ENCODE peak calls at places on chromosome 15, in four cellular contexts. R is HepG2, U is K562, I is GM12878. S is an unnamed sample.

GRCh38 chr15:48411971-48412591 is 80.9 kb downstream of the DUT start:
- DNase-seq in R (no peak), U (no peak), I (no peak), S (no peak)

GRCh38 chr15:22806664-22807063 is 20.2 kb downstream of the NIPA1 start:
- DNase-seq in R (no peak), U (no peak), I (no peak), S (no peak)

GRCh38 chr15:31262901-31263671 is 63.5 kb upstream of the KLF13 start:
- DNase-seq in R (no peak), I (peak), U (no peak), S (peak)

GRCh38 chr15:65384505-65384894 is 6.7 kb upstream of the IGDCC3 start:
- DNase-seq in U (no peak), R (no peak), I (no peak), S (no peak)

GRCh38 chr15:78082106-78082742 is 4.7 kb upstream of the TBC1D2B start:
- DNase-seq in I (no peak), U (no peak), R (no peak), S (no peak)

GRCh38 chr15:100667405-100668320 is 65.3 kb downstream of the ASB7 start:
- DNase-seq in R (no peak), I (no peak), U (no peak), S (no peak)

GRCh38 chr15:101137312-101137940 is 114.4 kb downstream of the CHSY1 start:
- DNase-seq in U (peak), R (no peak), I (no peak), S (no peak)

GRCh38 chr15:85606721-85607120 is 188.0 kb downstream of the KLHL25 start:
- DNase-seq in U (no peak), I (no peak), R (no peak), S (no peak)

GRCh38 chr15:74108111-74108510 is 22.3 kb upstream of the ISLR2 start:
- DNase-seq in R (no peak), U (no peak), I (no peak), S (no peak)

GRCh38 chr15:74664028-74664616 is 31.7 kb downstream of the EDC3 start:
- DNase-seq in R (peak), U (no peak), I (no peak), S (no peak)

GRCh38 chr15:77974098-77974414 is 103.5 kb downstream of the TBC1D2B start:
- DNase-seq in I (no peak), R (no peak), U (no peak), S (no peak)

GRCh38 chr15:47293763-47294162 is 423.5 kb upstream of the SEMA6D start:
- DNase-seq in I (no peak), R (no peak), U (no peak), S (no peak)

GRCh38 chr15:67829647-67830504 is 4.6 kb downstream of the SKOR1 start:
- DNase-seq in R (no peak), I (no peak), U (no peak), S (no peak)

GRCh38 chr15:91049378-91050127 is 27.2 kb upstream of the VPS33B start:
- DNase-seq in R (peak), I (peak), U (peak), S (peak)

GRCh38 chr15:78396976-78397375 is 41.0 kb upstream of the IREB2 start:
- DNase-seq in R (peak), U (peak), I (no peak), S (peak)

GRCh38 chr15:68415501-68416157 is 16.3 kb downstream of the ITGA11 start:
- DNase-seq in R (no peak), U (peak), I (no peak), S (no peak)

GRCh38 chr15:100733088-100733487 is 130.7 kb downstream of the ASB7 start:
- DNase-seq in R (no peak), U (no peak), I (no peak), S (no peak)

GRCh38 chr15:40016224-40016865 is 22.6 kb downstream of the SRP14 start:
- DNase-seq in U (no peak), R (no peak), I (no peak), S (no peak)

GRCh38 chr15:84749111-84749991 is 959 bp downstream of the ZNF592 start:
- DNase-seq in R (peak), I (no peak), U (peak), S (peak)

GRCh38 chr15:65805019-65805738 is 13.1 kb upstream of the DENND4A start:
- DNase-seq in R (peak), I (no peak), U (peak), S (no peak)

GRCh38 chr15:69116391-69116790 is 44.0 kb upstream of the GLCE start:
- DNase-seq in U (no peak), R (no peak), I (no peak), S (no peak)

GRCh38 chr15:29859981-29860745 is 37.9 kb upstream of the TJP1 start:
- DNase-seq in R (no peak), I (no peak), U (no peak), S (no peak)

GRCh38 chr15:92603743-92604470 is 51.7 kb downstream of the FAM174B start:
- DNase-seq in U (no peak), R (no peak), I (no peak), S (no peak)

GRCh38 chr15:75650908-75651809 is 3.4 kb downstream of the SNX33 start:
- DNase-seq in U (peak), R (peak), I (no peak), S (no peak)

GRCh38 chr15:75648156-75649000 is 666 bp downstream of the SNX33 start:
- DNase-seq in I (no peak), R (peak), U (peak), S (peak)

GRCh38 chr15:77665530-77666295 is 33.0 kb upstream of the LINGO1 start:
- DNase-seq in I (no peak), U (no peak), R (no peak), S (no peak)

GRCh38 chr15:27483124-27483523 is 512.1 kb downstream of the GABRG3 start:
- DNase-seq in U (no peak), I (no peak), R (no peak), S (no peak)

GRCh38 chr15:27487846-27488245 is 516.9 kb downstream of the GABRG3 start:
- DNase-seq in R (no peak), I (no peak), U (no peak), S (no peak)

GRCh38 chr15:27486676-27487290 is 515.8 kb downstream of the GABRG3 start:
- DNase-seq in U (no peak), R (no peak), I (no peak), S (no peak)

GRCh38 chr15:27486036-27486435 is 515.1 kb downstream of the GABRG3 start:
- DNase-seq in I (no peak), R (no peak), U (no peak), S (no peak)

GRCh38 chr15:27485265-27485664 is 514.3 kb downstream of the GABRG3 start:
- DNase-seq in R (no peak), I (no peak), U (no peak), S (no peak)
- TF ChIP-seq NR2C2 in R (no peak), I (no peak), U (no peak), S (no peak)

DNA sequence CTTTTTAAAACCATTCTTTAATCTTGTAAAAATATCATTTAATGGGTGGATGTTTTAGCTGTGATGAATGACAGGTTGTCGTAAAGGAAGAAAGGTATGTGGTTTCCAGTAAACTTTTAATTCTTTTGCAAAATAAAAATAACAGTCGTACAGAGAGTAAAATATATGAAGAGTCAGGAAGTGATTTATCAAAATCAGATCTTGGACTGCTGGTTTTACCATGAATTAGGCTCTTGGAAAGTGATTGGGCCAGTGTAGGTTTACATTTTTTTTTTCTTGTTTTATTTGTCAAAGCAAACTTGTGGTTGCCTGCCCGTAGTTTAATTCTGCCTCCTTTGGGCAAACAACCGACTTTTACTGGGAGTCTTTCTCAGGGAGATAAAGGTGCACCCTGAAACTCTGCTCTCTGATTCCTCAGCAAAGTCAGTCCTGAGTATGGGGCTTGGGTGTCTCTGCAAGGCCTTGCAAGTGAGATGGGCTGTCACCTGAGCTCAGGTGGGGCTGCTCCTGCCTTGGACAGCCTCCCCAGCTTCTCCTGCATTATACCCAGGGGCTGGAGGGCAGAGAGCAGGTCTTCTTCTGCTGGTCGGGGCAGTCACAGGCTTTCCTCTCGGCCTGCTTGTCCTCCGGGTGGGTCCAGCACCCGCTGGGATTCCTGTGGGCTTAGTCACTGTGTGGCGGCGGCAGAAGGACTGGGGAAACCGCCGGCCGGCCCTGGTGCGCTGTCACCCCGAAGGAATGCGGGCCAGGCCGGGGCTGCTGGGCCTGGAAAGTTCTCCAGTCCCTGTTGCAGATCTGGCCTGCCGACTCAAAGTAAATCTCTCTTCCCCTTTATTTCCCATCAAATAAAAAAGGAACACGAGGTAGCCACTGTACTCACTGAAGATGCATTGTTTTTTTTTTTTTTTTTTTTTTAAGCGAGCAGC is 79.0 kb downstream of the IGF1R start:
- DNase-seq in R (peak), U (no peak), I (no peak), S (peak)
- TF ChIP-seq NR2C2 in R (no peak), U (no peak), I (no peak), S (no peak)

DNA sequence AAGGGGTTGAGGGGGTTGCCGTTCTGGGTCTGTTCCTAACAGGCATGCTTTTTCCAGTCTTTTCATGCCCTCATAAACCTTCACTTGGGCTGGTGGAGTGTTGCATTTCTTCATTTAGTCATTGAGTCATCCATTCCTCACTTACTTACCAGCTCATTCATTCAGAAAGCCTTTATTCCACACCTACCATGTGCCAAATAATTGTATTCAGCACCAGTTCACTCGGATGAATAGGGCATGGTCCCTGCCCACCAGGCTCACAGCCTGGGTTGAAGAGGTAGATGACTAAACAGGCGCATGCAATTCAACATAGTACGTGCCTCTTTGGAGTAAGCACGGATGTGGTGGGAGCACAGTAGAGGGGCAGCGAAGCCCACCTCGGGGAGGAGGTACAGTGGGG is 35.1 kb upstream of the THSD4 start:
- DNase-seq in I (no peak), R (no peak), U (no peak), S (no peak)
- TF ChIP-seq NR2C2 in I (no peak), R (no peak), U (no peak), S (no peak)

GRCh38 chr15:64191971-64192830 is 29.4 kb upstream of the PPIB start:
- DNase-seq in I (no peak), U (no peak), R (no peak), S (no peak)
- TF ChIP-seq NR2C2 in I (no peak), U (no peak), R (no peak), S (no peak)

DNA sequence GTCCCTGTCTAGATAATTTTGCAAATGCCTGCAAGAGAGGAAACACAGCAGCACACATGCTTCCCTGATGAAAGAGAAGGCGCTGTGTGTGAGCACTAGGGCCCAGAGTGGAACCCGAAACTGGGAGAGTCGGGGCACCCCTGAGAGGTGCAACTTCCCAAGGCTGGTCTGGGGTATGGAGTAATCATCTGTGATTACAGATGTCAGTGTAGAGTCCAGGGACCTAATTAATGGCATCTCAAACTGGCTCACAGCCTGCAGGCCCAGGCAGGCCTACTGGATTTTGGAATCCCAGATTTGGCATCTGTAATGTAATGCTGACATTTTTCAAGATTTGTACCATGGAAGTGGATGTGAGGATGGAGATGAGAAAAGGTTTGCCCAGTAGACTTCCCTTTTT is 29.4 kb downstream of the PGPEP1L start:
- DNase-seq in I (no peak), R (no peak), U (no peak), S (no peak)
- TF ChIP-seq NR2C2 in I (no peak), R (no peak), U (no peak), S (no peak)

GRCh38 chr15:54064412-54064811 is 86.2 kb downstream of the UNC13C start:
- DNase-seq in U (no peak), I (no peak), R (no peak), S (no peak)

DNA sequence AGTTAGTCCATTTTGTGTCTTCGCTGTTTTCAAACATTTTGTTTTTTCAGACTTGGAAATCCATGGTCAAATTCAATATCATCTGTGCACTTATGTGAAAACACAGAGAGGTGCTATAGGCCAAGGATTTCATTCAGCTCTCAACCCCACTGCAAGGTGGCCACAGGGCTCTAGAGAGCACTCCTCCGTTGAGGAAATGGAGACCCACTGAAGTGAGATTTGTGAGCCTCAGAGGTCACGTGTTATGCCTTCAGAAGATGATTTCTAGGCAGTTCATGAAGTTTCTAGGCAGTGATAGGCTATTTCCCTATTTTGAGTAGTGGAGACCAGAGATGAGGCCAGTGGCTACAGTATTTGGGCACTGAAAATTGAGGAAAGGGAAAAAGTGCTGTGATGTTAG is 88.2 kb downstream of the UNC13C start:
- DNase-seq in I (no peak), R (no peak), U (no peak), S (no peak)
- TF ChIP-seq NR2C2 in I (no peak), R (no peak), U (no peak), S (no peak)

DNA sequence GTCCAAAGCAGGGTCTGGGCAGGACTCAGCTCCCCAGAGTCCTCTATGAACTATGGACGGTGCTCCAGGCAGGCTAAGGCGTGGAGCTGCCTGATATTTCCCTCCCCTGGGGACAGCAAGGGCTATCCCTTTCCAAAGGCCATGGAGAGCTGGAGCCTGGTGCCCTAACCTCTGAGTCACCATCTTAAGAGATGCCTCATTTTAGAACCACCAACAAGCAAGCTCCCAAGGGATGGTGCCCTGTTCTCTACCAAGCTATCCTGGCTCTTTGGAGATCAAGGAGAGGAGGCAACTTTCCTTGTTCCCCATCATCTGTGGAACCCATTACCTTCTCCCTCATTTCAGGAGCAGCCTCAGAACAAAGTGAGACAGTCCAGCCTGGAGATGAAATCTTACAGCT is 15.7 kb downstream of the STARD5 start:
- DNase-seq in U (no peak), I (no peak), R (no peak), S (no peak)
- TF ChIP-seq NR2C2 in U (no peak), I (no peak), R (no peak), S (no peak)

GRCh38 chr15:80310776-80311175 is 58.8 kb upstream of the CTXND1 start:
- DNase-seq in I (no peak), R (no peak), U (no peak), S (no peak)
- TF ChIP-seq NR2C2 in I (no peak), R (no peak), U (no peak), S (no peak)

GRCh38 chr15:63909819-63910437 is 76.2 kb upstream of the HERC1 start:
- DNase-seq in U (no peak), I (no peak), R (no peak), S (no peak)

GRCh38 chr15:63908986-63909385 is 75.2 kb upstream of the HERC1 start:
- DNase-seq in R (no peak), I (no peak), U (no peak), S (no peak)

GRCh38 chr15:63911160-63911559 is 77.4 kb upstream of the HERC1 start:
- DNase-seq in R (no peak), U (no peak), I (no peak), S (no peak)

GRCh38 chr15:63913786-63914185 is 80.0 kb upstream of the HERC1 start:
- DNase-seq in I (no peak), U (no peak), R (no peak), S (no peak)

GRCh38 chr15:63912061-63912615 is 78.4 kb upstream of the HERC1 start:
- DNase-seq in U (no peak), I (no peak), R (no peak), S (no peak)
- TF ChIP-seq NR2C2 in U (no peak), I (no peak), R (no peak), S (no peak)

S was measured in WTC11.